ENCODE peak calls at places on chromosomes 11 and 22, in seven cellular contexts. R is kidney tubule cell; T is HFFc6; A is activated CD4-positive, CD25-positive, alpha-beta regulatory T cell; B is GM23248; Z is pancreas; N is naive thymus-derived CD4-positive, alpha-beta T cell. E is an unnamed sample.

GRCh38 chr11:125402436-125402835 is 93.6 kb downstream of the FEZ1 start:
- DNase-seq in N (no peak), R (peak), A (no peak), B (peak), T (peak), Z (no peak), E (peak)

GRCh38 chr22:26891431-26891830 is 234.0 kb downstream of the MIAT start:
- DNase-seq in Z (peak), A (no peak), B (no peak), T (no peak), N (no peak), R (peak), E (no peak)

GRCh38 chr11:130269544-130269943 is 45.2 kb downstream of the ZBTB44 start:
- DNase-seq in N (no peak), Z (no peak), B (no peak), A (no peak), R (no peak), T (no peak), E (no peak)

GRCh38 chr11:6545917-6546605 is 49.0 kb downstream of the DNHD1 start:
- DNase-seq in Z (no peak), N (no peak), A (no peak), R (no peak), T (no peak), B (no peak), E (no peak)

GRCh38 chr22:37777122-37777687 is 30.5 kb upstream of the GCAT start:
- DNase-seq in N (no peak), Z (peak), T (peak), B (peak), R (peak), A (no peak), E (peak)

GRCh38 chr22:49583886-49584505 is 243.7 kb downstream of the BRD1 start:
- DNase-seq in Z (no peak), B (no peak), R (no peak), T (no peak), N (no peak), A (no peak), E (no peak)

GRCh38 chr22:23037429-23038333 is 32.6 kb upstream of the GNAZ start:
- DNase-seq in R (no peak), A (no peak), Z (no peak), N (no peak), B (no peak), T (no peak), E (no peak)

GRCh38 chr22:41286639-41287091 is 678 bp upstream of the RANGAP1 start:
- DNase-seq in A (peak), Z (no peak), T (no peak), B (peak), N (peak), R (peak), E (no peak)

GRCh38 chr11:87295237-87295636 is 257.5 kb downstream of the TMEM135 start:
- DNase-seq in N (no peak), B (no peak), A (no peak), T (no peak), R (no peak), Z (no peak), E (no peak)

GRCh38 chr11:18523079-18523478 is 3.7 kb downstream of the TSG101 start:
- DNase-seq in B (peak), R (no peak), N (no peak), A (no peak), Z (no peak), T (no peak), E (no peak)

GRCh38 chr11:9738700-9739099 is 74.8 kb downstream of the SWAP70 start:
- DNase-seq in A (no peak), Z (no peak), N (no peak), R (peak), B (no peak), T (no peak), E (no peak)

GRCh38 chr22:26674211-26675190 is 17.1 kb downstream of the MIAT start:
- DNase-seq in R (peak), A (no peak), B (no peak), T (no peak), N (no peak), Z (no peak), E (peak)

GRCh38 chr11:121418625-121419114 is 33.4 kb upstream of the SORL1 start:
- DNase-seq in A (no peak), R (no peak), N (peak), Z (no peak), T (no peak), B (no peak), E (no peak)

GRCh38 chr11:74121804-74122203 is 49.0 kb downstream of the C2CD3 start:
- DNase-seq in R (no peak), B (no peak), N (no peak), T (no peak), A (no peak), Z (no peak), E (no peak)

GRCh38 chr11:64263947-64264317 is 12.6 kb downstream of the PLCB3 start:
- DNase-seq in A (no peak), R (no peak), T (no peak), N (no peak), B (no peak), Z (no peak), E (no peak)

GRCh38 chr22:20745177-20745576 is 28.7 kb upstream of the SERPIND1 start:
- DNase-seq in N (no peak), R (no peak), A (no peak), T (no peak), B (no peak), Z (no peak), E (no peak)

GRCh38 chr11:60183595-60184201 is 815 bp upstream of the MS4A6A start:
- DNase-seq in B (no peak), T (no peak), A (no peak), N (no peak), Z (no peak), R (no peak), E (no peak)

GRCh38 chr11:1232328-1233321 is 9.8 kb downstream of the MUC5B start:
- DNase-seq in A (no peak), R (no peak), N (no peak), B (no peak), T (no peak), Z (peak), E (no peak)

GRCh38 chr11:115561116-115561515 is 56.9 kb upstream of the CADM1 start:
- DNase-seq in Z (no peak), T (no peak), R (no peak), A (no peak), B (no peak), N (no peak), E (no peak)

GRCh38 chr11:122108192-122108799 is 7.7 kb downstream of the BLID start:
- DNase-seq in T (peak), N (no peak), A (no peak), R (peak), B (no peak), Z (no peak), E (no peak)

GRCh38 chr11:114883472-114883871 is 205.1 kb downstream of the NXPE2 start:
- DNase-seq in N (no peak), Z (no peak), B (no peak), R (no peak), A (no peak), T (no peak), E (no peak)

GRCh38 chr11:394034-394857 is at the start of gene PKP3:
- DNase-seq in N (no peak), A (no peak), Z (peak), R (no peak), T (peak), B (peak), E (peak)

GRCh38 chr11:103659138-103659734 is 377.2 kb upstream of the DDI1 start:
- DNase-seq in A (no peak), N (no peak), T (peak), Z (no peak), B (peak), R (peak), E (peak)

GRCh38 chr11:46351606-46352005 is 4.3 kb downstream of the DGKZ start:
- DNase-seq in T (no peak), N (no peak), B (no peak), R (no peak), Z (no peak), A (no peak), E (no peak)

GRCh38 chr11:72629266-72629665 is 45.0 kb downstream of the PDE2A start:
- DNase-seq in R (no peak), Z (no peak), A (no peak), B (peak), T (no peak), N (no peak), E (no peak)

GRCh38 chr11:93498099-93499040 is 44.8 kb downstream of the SMCO4 start:
- DNase-seq in N (no peak), R (peak), Z (no peak), A (no peak), B (peak), T (peak), E (peak)

GRCh38 chr11:39628311-39628710 is 1831.1 kb downstream of the LRRC4C start:
- DNase-seq in B (no peak), R (no peak), Z (no peak), T (no peak), N (no peak), A (no peak), E (no peak)

GRCh38 chr11:6203327-6203726 is 2.0 kb upstream of the C11orf42 start:
- DNase-seq in N (no peak), T (no peak), Z (no peak), A (no peak), R (no peak), B (no peak), E (no peak)

GRCh38 chr11:43376594-43376993 is 17.9 kb downstream of the TTC17 start:
- DNase-seq in A (no peak), N (no peak), R (peak), T (peak), Z (no peak), B (peak), E (peak)

GRCh38 chr22:27833803-27834202 is 32.2 kb upstream of the MN1 start:
- DNase-seq in A (no peak), B (no peak), Z (no peak), R (no peak), N (no peak), T (no peak), E (no peak)

GRCh38 chr11:116513278-116513823 is 259.4 kb downstream of the BUD13 start:
- DNase-seq in Z (no peak), A (no peak), R (no peak), T (no peak), B (no peak), N (no peak), E (no peak)